ENCODE peak calls at places on chromosomes 5 and 9, in four cellular contexts. One of them, this sample, is unnamed.

GRCh38 chr9:26723486-26723885 is 169.1 kb downstream of the CAAP1 start:
- DNase-seq in breast epithelium: no peak
- DNase-seq in effector CD8-positive, alpha-beta T cell: no peak
- DNase-seq in fibroblast of lung: peak; percentile 2
- DNase-seq in this sample: peak; percentile 56

GRCh38 chr9:124267271-124267807 is 9.6 kb downstream of the NEK6 start:
- DNase-seq in breast epithelium: peak; percentile 86
- DNase-seq in effector CD8-positive, alpha-beta T cell: no peak
- DNase-seq in fibroblast of lung: peak; percentile 56
- DNase-seq in this sample: no peak

GRCh38 chr5:154198611-154199230 is 8.2 kb downstream of the GALNT10 start:
- DNase-seq in effector CD8-positive, alpha-beta T cell: no peak
- DNase-seq in fibroblast of lung: peak; percentile 38
- DNase-seq in breast epithelium: no peak
- DNase-seq in this sample: no peak

GRCh38 chr5:154970759-154971158 is 29.9 kb downstream of the MRPL22 start:
- DNase-seq in effector CD8-positive, alpha-beta T cell: no peak
- DNase-seq in breast epithelium: no peak
- DNase-seq in fibroblast of lung: no peak
- DNase-seq in this sample: no peak

GRCh38 chr9:109422641-109423040 is 75.5 kb downstream of the PTPN3 start:
- DNase-seq in effector CD8-positive, alpha-beta T cell: no peak
- DNase-seq in breast epithelium: peak; percentile 73
- DNase-seq in fibroblast of lung: no peak
- DNase-seq in this sample: no peak

GRCh38 chr9:119991797-119992196 is 588.2 kb downstream of the CDK5RAP2 start:
- DNase-seq in breast epithelium: no peak
- DNase-seq in effector CD8-positive, alpha-beta T cell: no peak
- DNase-seq in fibroblast of lung: no peak
- DNase-seq in this sample: no peak

GRCh38 chr5:179404321-179405053 is 59.2 kb upstream of the ADAMTS2 start:
- DNase-seq in effector CD8-positive, alpha-beta T cell: no peak
- DNase-seq in breast epithelium: no peak
- DNase-seq in fibroblast of lung: peak; percentile 52
- DNase-seq in this sample: peak; percentile 29

GRCh38 chr5:138981606-138982005 is 106.5 kb upstream of the LRRTM2 start:
- DNase-seq in fibroblast of lung: no peak
- DNase-seq in breast epithelium: no peak
- DNase-seq in effector CD8-positive, alpha-beta T cell: no peak
- DNase-seq in this sample: no peak

GRCh38 chr5:174204914-174205313 is 159.4 kb downstream of the NSG2 start:
- DNase-seq in effector CD8-positive, alpha-beta T cell: no peak
- DNase-seq in breast epithelium: no peak
- DNase-seq in fibroblast of lung: no peak
- DNase-seq in this sample: peak; percentile 64